ENCODE peak calls at places on chromosomes 3 and 15, in five cellular contexts. One of them, this sample, is unnamed.
A peak's percentile ranks its signal among the peaks of the same experiment; 100 is the strongest.

GRCh38 chr3:557972-558371 is 361.4 kb downstream of the CHL1 start:
- DNase-seq in Panc1: no peak
- DNase-seq in GM23338: no peak
- DNase-seq in HL-60: no peak
- DNase-seq in A549: no peak
- DNase-seq in this sample: no peak

GRCh38 chr3:101068876-101069606 is 75.8 kb upstream of the ABI3BP start:
- DNase-seq in Panc1: no peak
- DNase-seq in GM23338: no peak
- DNase-seq in HL-60: no peak
- DNase-seq in A549: no peak
- DNase-seq in this sample: no peak

GRCh38 chr15:84827246-84827645 is 10.1 kb downstream of the ALPK3 start:
- DNase-seq in Panc1: no peak
- DNase-seq in GM23338: no peak
- DNase-seq in HL-60: no peak
- DNase-seq in A549: no peak
- DNase-seq in this sample: no peak

GRCh38 chr3:73547427-73548036 is 77.2 kb downstream of the PDZRN3 start:
- DNase-seq in Panc1: no peak
- DNase-seq in GM23338: peak; percentile 29
- DNase-seq in HL-60: no peak
- DNase-seq in A549: no peak
- DNase-seq in this sample: no peak

GRCh38 chr3:38960953-38961622 is 90.7 kb downstream of the SCN11A start:
- DNase-seq in Panc1: no peak
- DNase-seq in GM23338: peak; percentile 82
- DNase-seq in HL-60: peak; percentile 43
- DNase-seq in A549: peak; percentile 60
- DNase-seq in this sample: peak; percentile 58

GRCh38 chr3:184379375-184380209 is at the start of gene CHRD:
- DNase-seq in Panc1: no peak
- DNase-seq in GM23338: no peak
- DNase-seq in HL-60: no peak
- DNase-seq in A549: no peak
- DNase-seq in this sample: no peak

GRCh38 chr15:76185716-76186115 is 125.6 kb downstream of the ETFA start:
- DNase-seq in Panc1: peak; percentile 38
- DNase-seq in GM23338: peak; percentile 81
- DNase-seq in HL-60: peak; percentile 45
- DNase-seq in A549: peak; percentile 83
- DNase-seq in this sample: peak; percentile 77

GRCh38 chr3:33395900-33396299 is 44.3 kb downstream of the UBP1 start:
- DNase-seq in Panc1: no peak
- DNase-seq in GM23338: no peak
- DNase-seq in HL-60: no peak
- DNase-seq in A549: no peak
- DNase-seq in this sample: no peak

GRCh38 chr3:111519193-111519592 is 22.8 kb upstream of the CD96 start:
- DNase-seq in Panc1: no peak
- DNase-seq in GM23338: no peak
- DNase-seq in HL-60: no peak
- DNase-seq in A549: no peak
- DNase-seq in this sample: no peak

GRCh38 chr3:138038725-138039462 is 28.9 kb downstream of the CLDN18 start:
- DNase-seq in Panc1: no peak
- DNase-seq in GM23338: peak; percentile 15
- DNase-seq in HL-60: no peak
- DNase-seq in A549: no peak
- DNase-seq in this sample: no peak

GRCh38 chr3:122383915-122384697 is at the start of gene FAM162A:
- DNase-seq in Panc1: peak; percentile 74
- DNase-seq in GM23338: peak; percentile 96
- DNase-seq in HL-60: peak; percentile 95
- DNase-seq in A549: peak; percentile 95
- DNase-seq in this sample: peak; percentile 88

GRCh38 chr3:40160933-40161332 is 148.6 kb upstream of the EIF1B start:
- DNase-seq in Panc1: no peak
- DNase-seq in GM23338: no peak
- DNase-seq in HL-60: no peak
- DNase-seq in A549: no peak
- DNase-seq in this sample: no peak

GRCh38 chr3:103341078-103341477 is 906.3 kb downstream of the ZPLD1 start:
- DNase-seq in Panc1: no peak
- DNase-seq in GM23338: no peak
- DNase-seq in HL-60: no peak
- DNase-seq in A549: no peak
- DNase-seq in this sample: no peak

GRCh38 chr3:172174396-172175253 is 135.2 kb downstream of the FNDC3B start:
- DNase-seq in Panc1: no peak
- DNase-seq in GM23338: peak; percentile 60
- DNase-seq in HL-60: no peak
- DNase-seq in A549: no peak
- DNase-seq in this sample: no peak

GRCh38 chr3:129016366-129016724 is 15.2 kb downstream of the EFCC1 start:
- DNase-seq in Panc1: no peak
- DNase-seq in GM23338: no peak
- DNase-seq in HL-60: peak; percentile 77
- DNase-seq in A549: no peak
- DNase-seq in this sample: no peak

GRCh38 chr3:71045917-71046282 is 537.6 kb downstream of the FOXP1 start:
- DNase-seq in Panc1: no peak
- DNase-seq in GM23338: no peak
- DNase-seq in HL-60: no peak
- DNase-seq in A549: no peak
- DNase-seq in this sample: no peak

GRCh38 chr15:45521596-45522167 is 873 bp downstream of the SLC30A4 start:
- DNase-seq in Panc1: no peak
- DNase-seq in GM23338: peak; percentile 4
- DNase-seq in HL-60: no peak
- DNase-seq in A549: peak; percentile 6
- DNase-seq in this sample: no peak

GRCh38 chr3:2727566-2728318 is 382.4 kb downstream of the IL5RA start:
- DNase-seq in Panc1: no peak
- DNase-seq in GM23338: no peak
- DNase-seq in HL-60: no peak
- DNase-seq in A549: no peak
- DNase-seq in this sample: no peak

GRCh38 chr3:169147246-169148008 is 516.1 kb downstream of the MECOM start:
- DNase-seq in Panc1: no peak
- DNase-seq in GM23338: peak; percentile 94
- DNase-seq in HL-60: no peak
- DNase-seq in A549: peak; percentile 25
- DNase-seq in this sample: no peak

GRCh38 chr3:17623464-17623863 is 119.0 kb downstream of the TBC1D5 start:
- DNase-seq in Panc1: no peak
- DNase-seq in GM23338: peak; percentile 19
- DNase-seq in HL-60: no peak
- DNase-seq in A549: no peak
- DNase-seq in this sample: no peak

GRCh38 chr3:37279858-37280257 is 105.5 kb upstream of the LRRFIP2 start:
- DNase-seq in Panc1: no peak
- DNase-seq in GM23338: no peak
- DNase-seq in HL-60: no peak
- DNase-seq in A549: no peak
- DNase-seq in this sample: no peak

GRCh38 chr3:57127849-57128566 is 37.1 kb downstream of the IL17RD start:
- DNase-seq in Panc1: no peak
- DNase-seq in GM23338: no peak
- DNase-seq in HL-60: no peak
- DNase-seq in A549: no peak
- DNase-seq in this sample: no peak

GRCh38 chr3:193301441-193301840 is 60.4 kb downstream of the PLAAT1 start:
- DNase-seq in Panc1: peak; percentile 41
- DNase-seq in GM23338: no peak
- DNase-seq in HL-60: no peak
- DNase-seq in A549: no peak
- DNase-seq in this sample: peak; percentile 16

GRCh38 chr3:131328739-131329138 is 52.8 kb upstream of the NUDT16 start:
- DNase-seq in Panc1: no peak
- DNase-seq in GM23338: no peak
- DNase-seq in HL-60: no peak
- DNase-seq in A549: no peak
- DNase-seq in this sample: no peak

GRCh38 chr3:14256561-14257342 is 78.1 kb downstream of the LSM3 start:
- DNase-seq in Panc1: no peak
- DNase-seq in GM23338: peak; percentile 28
- DNase-seq in HL-60: no peak
- DNase-seq in A549: no peak
- DNase-seq in this sample: no peak

GRCh38 chr3:175111036-175111435 is 251.9 kb downstream of the NAALADL2 start:
- DNase-seq in Panc1: no peak
- DNase-seq in GM23338: no peak
- DNase-seq in HL-60: no peak
- DNase-seq in A549: no peak
- DNase-seq in this sample: no peak

GRCh38 chr3:197312431-197312830 is 14.0 kb upstream of the DLG1 start:
- DNase-seq in Panc1: no peak
- DNase-seq in GM23338: no peak
- DNase-seq in HL-60: no peak
- DNase-seq in A549: no peak
- DNase-seq in this sample: no peak

GRCh38 chr3:65811050-65811766 is 227.5 kb downstream of the MAGI1 start:
- DNase-seq in Panc1: no peak
- DNase-seq in GM23338: no peak
- DNase-seq in HL-60: no peak
- DNase-seq in A549: no peak
- DNase-seq in this sample: no peak

GRCh38 chr3:45666729-45667440 is 22.3 kb upstream of the SACM1L start:
- DNase-seq in Panc1: no peak
- DNase-seq in GM23338: no peak
- DNase-seq in HL-60: no peak
- DNase-seq in A549: no peak
- DNase-seq in this sample: no peak

GRCh38 chr3:45665101-45665572 is 24.1 kb upstream of the SACM1L start:
- DNase-seq in Panc1: no peak
- DNase-seq in GM23338: peak; percentile 75
- DNase-seq in HL-60: peak; percentile 58
- DNase-seq in A549: peak; percentile 76
- DNase-seq in this sample: peak; percentile 68

GRCh38 chr3:45664558-45664957 is 24.6 kb upstream of the SACM1L start:
- DNase-seq in Panc1: no peak
- DNase-seq in GM23338: no peak
- DNase-seq in HL-60: no peak
- DNase-seq in A549: no peak
- DNase-seq in this sample: no peak

GRCh38 chr3:45670995-45671394 is 18.2 kb upstream of the SACM1L start:
- DNase-seq in Panc1: no peak
- DNase-seq in GM23338: no peak
- DNase-seq in HL-60: no peak
- DNase-seq in A549: no peak
- DNase-seq in this sample: no peak

DNA sequence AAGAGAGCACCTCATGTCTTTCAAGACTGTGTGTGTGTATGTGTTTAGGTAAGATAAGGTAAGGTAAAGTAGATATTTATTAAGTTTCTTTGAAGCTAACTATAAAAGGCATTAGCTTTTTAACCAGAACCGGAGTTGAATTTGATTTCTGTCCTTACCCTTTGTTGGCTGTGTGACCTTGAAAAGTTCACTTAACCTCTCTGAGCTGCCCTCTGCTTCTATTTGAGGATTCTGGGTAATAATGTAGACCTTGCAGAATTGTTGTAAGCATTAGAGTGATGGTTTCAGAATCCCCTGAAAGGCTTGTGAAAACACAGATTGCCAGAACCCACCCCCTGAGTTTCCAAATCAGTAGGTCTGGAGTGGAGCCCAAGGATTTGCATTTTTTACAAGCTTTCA is 21.6 kb upstream of the SACM1L start:
- DNase-seq in Panc1: no peak
- DNase-seq in GM23338: no peak
- DNase-seq in HL-60: no peak
- DNase-seq in A549: no peak
- DNase-seq in this sample: no peak
- TF ChIP-seq REST in Panc1: no peak
- TF ChIP-seq REST in GM23338: no peak
- TF ChIP-seq REST in HL-60: no peak
- TF ChIP-seq REST in A549: no peak
- TF ChIP-seq REST in this sample: no peak

GRCh38 chr15:64180235-64180824 is 17.5 kb upstream of the PPIB start:
- DNase-seq in Panc1: no peak
- DNase-seq in GM23338: peak; percentile 52
- DNase-seq in HL-60: no peak
- DNase-seq in A549: no peak
- DNase-seq in this sample: no peak
- H3K27ac ChIP-seq in Panc1: no peak overlapping the region
- H3K27ac ChIP-seq in GM23338: no peak overlapping the region
- H3K27ac ChIP-seq in HL-60: no peak overlapping the region
- H3K27ac ChIP-seq in A549: no peak overlapping the region
- H3K27ac ChIP-seq in this sample: no peak overlapping the region

DNA sequence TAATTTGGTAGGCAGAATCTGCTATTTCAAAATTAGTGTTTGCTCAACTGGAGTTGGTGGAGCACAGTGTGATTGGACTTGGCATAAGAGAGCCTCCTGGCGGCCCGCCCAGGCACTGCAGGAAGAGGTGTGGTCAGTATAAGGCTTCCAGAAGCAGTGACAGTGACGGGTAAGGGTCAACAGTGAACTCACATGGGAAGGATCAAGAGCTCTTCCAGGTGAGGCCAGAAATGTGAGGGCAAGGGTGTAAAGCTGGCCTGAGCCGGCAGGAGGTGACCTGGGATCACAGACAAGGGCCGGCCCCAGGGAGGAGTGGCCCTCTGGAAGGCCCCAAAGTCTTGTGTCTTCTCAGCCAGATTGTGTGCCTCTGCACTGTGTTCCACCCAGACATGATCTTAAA is 93.2 kb upstream of the RNF7 start:
- DNase-seq in Panc1: peak; percentile 30
- DNase-seq in GM23338: peak; percentile 92
- DNase-seq in HL-60: peak; percentile 74
- DNase-seq in A549: peak; percentile 70
- DNase-seq in this sample: peak; percentile 60
- TF ChIP-seq REST in Panc1: no peak
- TF ChIP-seq REST in GM23338: no peak
- TF ChIP-seq REST in HL-60: no peak
- TF ChIP-seq REST in A549: no peak
- TF ChIP-seq REST in this sample: no peak

DNA sequence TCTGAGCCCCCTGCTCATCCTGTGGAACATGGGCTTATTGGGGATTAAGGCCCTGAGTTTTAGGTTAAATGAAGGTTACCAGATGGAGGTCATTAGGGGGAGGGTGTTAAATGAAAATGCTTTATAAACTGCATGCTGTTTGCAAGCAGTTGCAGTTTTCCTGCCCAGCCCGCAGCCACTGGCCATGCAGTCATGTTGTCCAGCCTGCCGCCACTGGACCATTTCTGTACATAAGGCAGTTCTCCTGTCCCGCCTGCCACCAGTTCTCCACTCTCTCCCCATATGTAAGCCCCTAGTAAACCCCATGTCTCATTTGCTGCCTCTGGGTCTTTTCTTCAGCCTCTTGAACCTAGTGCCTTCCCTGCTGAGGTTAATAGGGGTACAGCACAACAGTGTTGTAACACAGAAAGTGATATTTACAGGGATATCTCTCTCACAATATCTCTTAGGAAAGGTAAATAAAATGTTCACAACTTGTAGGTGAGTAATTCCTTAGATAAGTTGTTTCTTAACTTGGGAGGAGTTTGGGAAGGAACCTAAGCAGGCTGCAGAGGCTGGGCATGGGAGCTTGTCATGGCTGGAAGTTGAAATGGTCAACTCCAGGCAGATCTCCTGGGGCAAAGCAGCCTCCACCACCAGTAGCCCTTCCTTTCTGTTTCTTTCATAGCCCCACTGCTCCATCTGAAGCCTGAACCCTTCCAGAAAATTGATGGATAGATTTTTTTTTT is 148.2 kb downstream of the CMSS1 start:
- DNase-seq in Panc1: no peak
- DNase-seq in GM23338: no peak
- DNase-seq in HL-60: no peak
- DNase-seq in A549: no peak
- DNase-seq in this sample: no peak
- H3K27ac ChIP-seq in Panc1: no peak overlapping the region
- H3K27ac ChIP-seq in GM23338: no peak overlapping the region
- H3K27ac ChIP-seq in HL-60: no peak overlapping the region
- H3K27ac ChIP-seq in A549: no peak overlapping the region
- H3K27ac ChIP-seq in this sample: no peak overlapping the region

This sample was measured in HCT116.